ENCODE peak calls at places on chromosomes 12 and 14, in eight cellular contexts. S is breast epithelium, B is endothelial cell of umbilical vein, I is Panc1, O is cardiac muscle cell, Q is body of pancreas, G is choroid plexus epithelial cell, T is left lung. J is an unnamed sample.

GRCh38 chr12:113762155-113762848 is 203.8 kb downstream of the RBM19 start:
- DNase-seq in B (no peak), T (no peak), G (no peak), Q (no peak), S (no peak), I (no peak), O (no peak), J (no peak)

GRCh38 chr12:97046901-97047300 is 139.8 kb downstream of the NEDD1 start:
- DNase-seq in S (no peak), T (no peak), I (no peak), O (no peak), Q (no peak), G (no peak), B (no peak), J (no peak)

GRCh38 chr12:93089805-93090569 is 160.9 kb upstream of the EEA1 start:
- DNase-seq in T (no peak), G (peak; percentile 98), I (peak; percentile 72), S (no peak), B (peak; percentile 92), Q (no peak), O (peak; percentile 61), J (no peak)

GRCh38 chr14:103128631-103129300 is 5.5 kb downstream of the TNFAIP2 start:
- DNase-seq in B (no peak), T (peak; percentile 68), O (no peak), S (no peak), I (no peak), G (no peak), Q (no peak), J (no peak)

GRCh38 chr12:63045020-63045860 is 105.8 kb downstream of the AVPR1A start:
- DNase-seq in Q (no peak), O (peak; percentile 46), S (no peak), I (no peak), B (peak; percentile 50), G (peak; percentile 75), T (no peak), J (no peak)

GRCh38 chr14:36068777-36069534 is 107.6 kb downstream of the PTCSC3 start:
- DNase-seq in S (no peak), Q (no peak), G (peak; percentile 41), O (peak; percentile 1), I (no peak), T (peak; percentile 41), B (no peak), J (no peak)

GRCh38 chr14:61581340-61581739 is 114.0 kb upstream of the HIF1A start:
- DNase-seq in O (no peak), G (no peak), B (no peak), S (no peak), T (no peak), I (no peak), Q (no peak), J (no peak)

GRCh38 chr14:85688024-85688423 is 158.1 kb downstream of the FLRT2 start:
- DNase-seq in S (no peak), I (no peak), B (no peak), G (peak; percentile 75), O (peak; percentile 56), Q (no peak), T (no peak), J (no peak)

GRCh38 chr14:38950676-38951075 is 152.4 kb downstream of the SEC23A start:
- DNase-seq in Q (no peak), S (no peak), T (no peak), I (no peak), B (no peak), O (no peak), G (no peak), J (no peak)

GRCh38 chr14:64955297-64955696 is 12.8 kb upstream of the GPX2 start:
- DNase-seq in O (no peak), Q (no peak), B (no peak), G (no peak), I (no peak), T (no peak), S (peak; percentile 46), J (no peak)

GRCh38 chr14:104358528-104359300 is 220.3 kb downstream of the KIF26A start:
- DNase-seq in O (no peak), G (no peak), B (no peak), T (peak; percentile 70), Q (no peak), S (peak; percentile 44), I (no peak), J (no peak)

GRCh38 chr14:73452341-73453191 is 5.8 kb downstream of the NUMB start:
- DNase-seq in T (no peak), O (peak; percentile 96), G (peak; percentile 96), Q (no peak), S (no peak), B (peak; percentile 78), I (no peak), J (no peak)

GRCh38 chr12:45973526-45973925 is 16.8 kb downstream of the SCAF11 start:
- DNase-seq in T (no peak), B (peak; percentile 80), S (no peak), Q (no peak), O (no peak), G (peak; percentile 15), I (no peak), J (no peak)

GRCh38 chr14:61615743-61616523 is 79.4 kb upstream of the HIF1A start:
- DNase-seq in G (peak; percentile 56), T (no peak), I (no peak), Q (no peak), S (no peak), B (peak; percentile 77), O (peak; percentile 89), J (no peak)

DNA sequence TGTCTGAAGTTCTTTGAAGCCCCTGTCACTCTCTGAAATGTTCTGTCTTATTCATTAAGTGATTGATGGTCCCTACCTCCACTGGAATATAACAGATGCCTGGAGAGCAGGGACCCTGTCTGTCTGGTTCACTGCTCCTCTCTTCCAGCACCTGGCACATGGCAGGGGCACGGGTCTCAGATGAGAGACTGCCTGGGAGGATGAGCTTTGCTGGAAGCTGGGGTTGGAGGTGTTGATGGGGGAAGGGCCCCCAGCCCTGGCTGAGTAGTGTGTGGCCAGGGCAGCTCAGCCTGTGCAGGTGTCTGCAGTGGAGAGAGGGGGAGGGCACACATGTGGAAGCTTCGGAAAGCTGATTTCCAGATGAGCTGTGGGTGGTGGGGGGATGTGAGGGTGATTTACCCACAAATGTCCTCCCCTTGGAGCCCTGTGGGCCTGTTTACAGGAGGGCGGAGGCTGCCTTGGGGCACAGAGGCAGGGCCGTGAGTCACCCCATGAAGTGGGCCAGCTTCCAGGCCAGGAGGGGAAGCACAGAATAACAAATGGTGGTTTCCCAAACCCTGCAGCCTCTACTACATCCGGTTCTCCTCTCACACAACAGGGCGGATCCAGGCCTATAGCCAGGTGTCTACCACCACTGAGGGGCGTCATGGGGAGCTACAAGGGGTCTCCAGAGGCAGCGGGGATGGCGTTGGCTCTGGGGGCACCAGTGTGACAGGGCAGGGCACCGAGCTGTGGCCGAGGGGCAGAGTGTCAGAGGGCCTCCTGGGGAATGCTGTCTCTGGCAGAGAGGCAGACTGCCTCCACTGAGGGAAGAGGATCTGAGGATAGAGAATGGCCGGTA is 11.0 kb downstream of the KRT7 start:
- DNase-seq in B (peak; percentile 84), G (peak; percentile 91), T (peak; percentile 90), O (peak; percentile 91), S (peak; percentile 92), I (peak; percentile 79), Q (peak; percentile 94), J (no peak)
- TF ChIP-seq CTCF in B (no peak), G (no peak), T (no peak), O (no peak), S (no peak), I (no peak), Q (no peak), J (no peak)

GRCh38 chr14:33726685-33727084 is 224.2 kb downstream of the EGLN3 start:
- DNase-seq in B (no peak), O (no peak), T (no peak), G (no peak), I (no peak), Q (no peak), S (no peak), J (no peak)

GRCh38 chr14:33733721-33734120 is 217.2 kb downstream of the EGLN3 start:
- DNase-seq in T (no peak), I (no peak), Q (no peak), O (no peak), B (peak; percentile 11), G (no peak), S (no peak), J (no peak)

GRCh38 chr14:33728010-33728498 is 222.8 kb downstream of the EGLN3 start:
- DNase-seq in T (no peak), S (no peak), Q (no peak), G (no peak), I (no peak), O (no peak), B (no peak), J (no peak)

GRCh38 chr14:33733310-33733709 is 217.6 kb downstream of the EGLN3 start:
- DNase-seq in Q (no peak), I (no peak), O (no peak), S (no peak), T (no peak), B (no peak), G (no peak), J (no peak)

DNA sequence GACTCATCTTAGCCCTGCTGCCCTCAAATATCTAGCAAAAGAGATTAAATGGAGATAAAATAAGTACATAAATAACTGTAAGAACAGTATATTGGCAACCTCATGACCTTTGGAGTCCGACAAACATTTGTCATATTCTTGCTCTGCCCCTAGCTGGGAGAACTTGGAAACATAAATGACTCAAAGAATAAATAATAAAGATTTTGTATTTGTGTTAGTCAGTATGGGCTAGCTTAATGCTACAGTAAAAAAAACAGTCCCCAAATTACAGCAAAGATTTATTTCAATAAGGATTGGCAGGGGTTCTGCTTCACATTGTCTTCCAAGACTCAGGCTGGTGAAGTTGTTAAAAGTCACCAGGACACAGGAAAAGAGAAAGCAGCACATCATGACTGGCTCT is 220.7 kb downstream of the EGLN3 start:
- DNase-seq in Q (no peak), B (peak; percentile 4), O (no peak), I (no peak), G (no peak), T (no peak), S (no peak), J (no peak)
- TF ChIP-seq CTCF in Q (no peak), B (no peak), O (no peak), I (no peak), G (no peak), T (no peak), S (no peak), J (no peak)

GRCh38 chr12:81626406-81626805 is 132.7 kb downstream of the PPFIA2 start:
- DNase-seq in B (no peak), G (no peak), T (no peak), O (no peak), Q (no peak), I (no peak), S (no peak), J (no peak)

GRCh38 chr12:81627336-81628189 is 131.6 kb downstream of the PPFIA2 start:
- DNase-seq in G (peak; percentile 79), Q (no peak), I (peak; percentile 24), O (peak; percentile 70), B (peak; percentile 47), S (no peak), T (no peak), J (no peak)
- TF ChIP-seq CTCF in G (peak; percentile 67), Q (peak; percentile 56), I (peak; percentile 65), O (peak; percentile 68), B (peak; percentile 36), S (no peak), T (peak; percentile 43), J (peak; percentile 78)

DNA sequence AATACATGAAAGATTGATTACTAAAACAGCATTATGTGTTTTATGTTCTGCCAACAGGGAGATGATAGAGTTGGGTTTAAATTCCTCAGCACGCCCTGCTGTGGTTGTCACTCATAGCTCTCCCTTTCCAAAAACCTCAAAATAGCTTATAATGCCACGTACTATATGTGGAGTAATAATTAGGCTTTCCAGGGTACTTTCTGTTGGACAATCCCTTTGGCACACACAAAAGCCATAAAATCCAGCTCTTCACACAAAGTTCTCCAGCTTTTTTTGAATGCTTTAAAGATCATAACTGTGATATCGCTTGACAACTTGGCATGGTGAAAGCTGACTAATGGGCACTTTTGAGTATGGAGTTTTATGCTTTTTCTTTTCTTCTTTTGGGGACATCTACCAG is 145.3 kb upstream of the DCN start:
- DNase-seq in Q (no peak), G (no peak), B (no peak), T (no peak), O (peak; percentile 61), S (no peak), I (no peak), J (no peak)
- TF ChIP-seq CTCF in Q (no peak), G (no peak), B (no peak), T (no peak), O (no peak), S (no peak), I (no peak), J (no peak)